ENCODE peak calls at places on chromosome 19, in nine cellular contexts. G is spleen; M is pancreas; I is WERI-Rb-1; A is brain microvascular endothelial cell; H is uterus; V is sigmoid colon; X is CD8-positive, alpha-beta T cell; S is GM23338. E is an unnamed sample. For H3K27me3, the result is how much of the 10 kb centered on the place peaks cover.

GRCh38 chr19:31772915-31773314 is 423.7 kb upstream of the TSHZ3 start:
- DNase-seq in S (no peak), H (no peak), A (no peak), M (no peak), G (no peak), V (no peak), X (no peak), I (no peak), E (no peak)

GRCh38 chr19:11849264-11849615 is 714 bp downstream of the ZNF439 start:
- DNase-seq in I (no peak), M (no peak), S (peak), G (no peak), V (no peak), A (no peak), X (no peak), H (no peak), E (no peak)

GRCh38 chr19:18848860-18849661 is 17.3 kb downstream of the UPF1 start:
- DNase-seq in V (peak), S (no peak), X (no peak), A (peak), M (no peak), I (no peak), H (peak), G (peak), E (peak)

GRCh38 chr19:49544154-49544553 is 16.4 kb downstream of the RCN3 start:
- DNase-seq in V (no peak), G (no peak), X (no peak), S (no peak), M (no peak), H (no peak), A (no peak), I (no peak), E (no peak)

GRCh38 chr19:31348416-31349159 is 648 bp downstream of the TSHZ3 start:
- DNase-seq in H (peak), G (no peak), V (peak), M (no peak), X (no peak), S (peak), A (no peak), I (peak), E (no peak)

GRCh38 chr19:54388803-54389144 is 24.0 kb upstream of the LAIR1 start:
- DNase-seq in A (no peak), M (no peak), X (no peak), V (no peak), I (no peak), G (no peak), S (no peak), H (no peak), E (no peak)

GRCh38 chr19:22634450-22634827 is 315 bp downstream of the ZNF492 start:
- DNase-seq in M (no peak), X (no peak), H (no peak), V (no peak), G (peak), I (no peak), S (no peak), A (no peak), E (no peak)

GRCh38 chr19:19421326-19421725 is 15.9 kb downstream of the GATAD2A start:
- DNase-seq in X (no peak), M (no peak), S (no peak), G (peak), H (no peak), V (no peak), A (no peak), I (no peak), E (no peak)

GRCh38 chr19:17488593-17489391 is 18.5 kb downstream of the SLC27A1 start:
- DNase-seq in I (peak), H (peak), A (no peak), S (peak), G (peak), X (peak), V (no peak), M (peak), E (peak)

GRCh38 chr19:46639356-46640061 is 3.5 kb upstream of the GNG8 start:
- DNase-seq in H (peak), S (peak), A (no peak), V (peak), G (peak), X (no peak), I (peak), M (no peak), E (no peak)

GRCh38 chr19:10552596-10553053 is 8.9 kb downstream of the ATG4D start:
- DNase-seq in A (no peak), G (no peak), I (peak), V (no peak), X (no peak), H (no peak), S (peak), M (no peak), E (no peak)

GRCh38 chr19:4136680-4137088 is 12.8 kb upstream of the MAP2K2 start:
- DNase-seq in A (no peak), M (no peak), I (no peak), G (no peak), H (no peak), X (no peak), V (no peak), S (no peak), E (no peak)
- H3K27me3 ChIP-seq in A (under half), M (under half), I (under half), G (under half), H (under half), X (under half), V (under half), S (under half), E (under half)

DNA sequence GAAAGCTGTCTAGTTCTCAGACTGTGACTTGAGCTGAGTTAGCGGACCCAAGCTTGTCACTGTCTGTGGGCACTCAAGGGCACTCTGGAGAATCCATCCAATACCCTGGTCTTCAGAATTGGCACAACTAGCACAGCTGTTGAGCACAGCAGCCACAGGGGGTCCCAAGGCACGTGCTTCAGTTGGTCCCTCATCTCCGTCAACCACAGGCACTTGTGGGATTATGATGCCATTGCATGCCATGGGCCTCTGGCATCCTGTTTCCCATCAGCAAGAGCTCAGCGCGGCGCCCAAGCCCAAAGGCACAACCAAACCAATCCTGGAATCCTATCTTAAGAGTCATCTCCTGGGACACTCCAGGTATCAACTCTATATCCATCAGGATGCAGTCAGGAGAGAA is 3.7 kb upstream of the B3GNT8 start:
- DNase-seq in X (no peak), H (no peak), M (no peak), S (no peak), I (no peak), V (no peak), G (no peak), A (no peak), E (no peak)
- H3K27ac ChIP-seq in X (no peak), H (no peak), M (no peak), S (no peak), I (no peak), V (no peak), G (no peak), A (no peak), E (peak)

GRCh38 chr19:5806905-5807304 is 2.0 kb downstream of the NRTN start:
- DNase-seq in G (no peak), I (no peak), M (no peak), S (no peak), X (no peak), A (no peak), H (no peak), V (no peak), E (no peak)
- H3K27me3 ChIP-seq in G (under half), I (under half), M (under half), S (under half), X (under half), A (under half), H (under half), V (under half), E (under half)

DNA sequence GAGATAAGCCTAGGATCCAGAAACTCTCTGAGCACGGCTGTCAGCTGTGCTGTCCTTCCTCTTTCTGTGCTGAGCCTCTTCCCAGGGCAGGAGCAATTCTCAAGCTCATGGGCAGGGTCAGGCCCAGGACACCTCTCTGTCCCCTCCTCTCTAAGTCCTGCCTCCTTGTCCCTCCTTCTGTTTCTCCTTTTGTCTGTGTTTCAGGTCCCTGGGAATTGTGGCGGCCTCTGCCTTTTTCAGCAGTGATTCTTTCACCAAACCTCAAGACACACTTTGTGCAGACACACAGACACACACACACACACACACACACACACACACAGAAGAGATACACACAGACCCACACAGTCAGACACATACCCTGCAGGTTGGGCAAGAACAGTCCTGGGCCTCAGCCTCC is at the start of gene PSG1:
- DNase-seq in S (no peak), I (no peak), A (no peak), H (no peak), G (no peak), V (no peak), M (no peak), X (no peak), E (no peak)
- H3K27ac ChIP-seq in S (no peak), I (no peak), A (no peak), H (no peak), G (no peak), V (no peak), M (no peak), X (no peak), E (no peak)

GRCh38 chr19:5333581-5334365 is 6.8 kb downstream of the PTPRS start:
- DNase-seq in I (no peak), X (no peak), H (no peak), A (no peak), V (no peak), M (no peak), S (no peak), G (no peak), E (no peak)
- H3K27me3 ChIP-seq in I (under half), X (under half), H (under half), A (under half), V (under half), M (under half), S (under half), G (half or more), E (under half)